ENCODE peak calls at places on chromosomes 2 and 18, in six cellular contexts. A is stromal cell of bone marrow; E is midbrain; J is NCI-H524 treated with DMSO at 0.1 percent for 48 hours; G is effector CD8-positive, alpha-beta T cell; M is CD8-positive, alpha-beta T cell. P is an unnamed sample.

GRCh38 chr2:144325086-144325485 is 194.8 kb downstream of the ZEB2 start:
- DNase-seq in E (no peak), J (no peak), M (peak; percentile 53), G (peak; percentile 3), A (no peak), P (no peak)

GRCh38 chr18:63999871-64000270 is 30.0 kb downstream of the SERPINB8 start:
- DNase-seq in M (no peak), J (no peak), A (no peak), E (no peak), G (no peak), P (no peak)

GRCh38 chr2:174338626-174339570 is 4.1 kb downstream of the SP9 start:
- DNase-seq in E (no peak), A (no peak), J (no peak), G (no peak), M (no peak), P (no peak)

GRCh38 chr2:104793971-104794370 is 59.9 kb upstream of the POU3F3 start:
- DNase-seq in J (no peak), G (no peak), M (no peak), E (no peak), A (no peak), P (no peak)

GRCh38 chr18:48799724-48800315 is 150.9 kb downstream of the SMAD7 start:
- DNase-seq in M (no peak), G (no peak), E (no peak), J (no peak), A (no peak), P (no peak)

GRCh38 chr2:79938648-79939047 is 365.9 kb downstream of the LRRTM1 start:
- DNase-seq in J (no peak), M (no peak), G (no peak), E (no peak), A (no peak), P (no peak)

GRCh38 chr2:168494190-168494711 is 38.2 kb downstream of the CERS6 start:
- DNase-seq in E (no peak), A (no peak), J (no peak), G (no peak), M (no peak), P (no peak)

GRCh38 chr2:119464977-119465376 is 33.3 kb downstream of the TMEM37 start:
- DNase-seq in E (no peak), M (no peak), G (no peak), A (no peak), J (no peak), P (no peak)

GRCh38 chr2:225466891-225467604 is 67.5 kb downstream of the NYAP2 start:
- DNase-seq in J (no peak), G (no peak), A (no peak), M (no peak), E (no peak), P (no peak)

GRCh38 chr2:203412555-203413331 is 84.5 kb downstream of the ABI2 start:
- DNase-seq in M (no peak), E (no peak), J (no peak), G (no peak), A (no peak), P (no peak)

GRCh38 chr18:62105373-62105772 is 81.5 kb downstream of the PIGN start:
- DNase-seq in E (no peak), M (no peak), G (no peak), J (no peak), A (no peak), P (no peak)

GRCh38 chr18:36734589-36734988 is 94.2 kb downstream of the TPGS2 start:
- DNase-seq in G (no peak), J (no peak), E (no peak), M (no peak), A (no peak), P (no peak)

GRCh38 chr2:1594281-1595171 is 149.8 kb downstream of the PXDN start:
- DNase-seq in G (no peak), M (no peak), J (no peak), A (no peak), E (no peak), P (no peak)